ENCODE peak calls at places on chromosomes 5 and 9, in six cellular contexts. B is HCT116, V is NCI-H345, Z is astrocyte of the spinal cord, P is NCI-H1436, N is adrenal gland. Q is an unnamed sample.

GRCh38 chr9:81542490-81542889 is 146.9 kb downstream of the TLE1 start:
- DNase-seq in B (no peak), V (no peak), Z (no peak), P (no peak), N (no peak), Q (no peak)

GRCh38 chr9:75451505-75451904 is 363.2 kb downstream of the OSTF1 start:
- DNase-seq in B (no peak), V (peak), Z (peak), P (no peak), N (no peak), Q (no peak)

GRCh38 chr9:69877852-69878507 is 57.4 kb downstream of the CFAP95 start:
- DNase-seq in B (peak), V (no peak), Z (peak), P (peak), N (no peak), Q (no peak)

GRCh38 chr5:123752576-123752975 is 240.6 kb downstream of the CSNK1G3 start:
- DNase-seq in B (no peak), V (no peak), Z (peak), P (no peak), N (no peak), Q (no peak)

GRCh38 chr5:135329101-135329912 is 69.7 kb downstream of the MACROH2A1 start:
- DNase-seq in B (no peak), V (no peak), Z (no peak), P (no peak), N (no peak), Q (no peak)

GRCh38 chr5:153402550-153402949 is 87.9 kb upstream of the GRIA1 start:
- DNase-seq in B (no peak), V (no peak), Z (peak), P (no peak), N (no peak), Q (no peak)

GRCh38 chr5:95375591-95375990 is 15.6 kb upstream of the FAM81B start:
- DNase-seq in B (no peak), V (no peak), Z (no peak), P (no peak), N (no peak), Q (no peak)

GRCh38 chr9:69168709-69169217 is 5.3 kb upstream of the TJP2 start:
- DNase-seq in B (no peak), V (peak), Z (no peak), P (peak), N (peak), Q (no peak)

GRCh38 chr5:68424799-68425537 is 209.4 kb downstream of the PIK3R1 start:
- DNase-seq in B (peak), V (no peak), Z (peak), P (no peak), N (no peak), Q (no peak)

GRCh38 chr5:39117401-39117800 is 43.2 kb upstream of the RICTOR start:
- DNase-seq in B (no peak), V (no peak), Z (no peak), P (no peak), N (no peak), Q (no peak)

GRCh38 chr5:130715541-130715940 is 449.5 kb downstream of the HINT1 start:
- DNase-seq in B (no peak), V (no peak), Z (peak), P (no peak), N (no peak), Q (no peak)

GRCh38 chr9:130927995-130928900 is 10.8 kb downstream of the FIBCD1 start:
- DNase-seq in B (peak), V (peak), Z (peak), P (no peak), N (peak), Q (no peak)

GRCh38 chr5:179806250-179807045 is at the start of gene MGAT4B:
- DNase-seq in B (no peak), V (peak), Z (peak), P (peak), N (peak), Q (peak)

GRCh38 chr9:33210006-33210715 is 29.8 kb upstream of the SPINK4 start:
- DNase-seq in B (no peak), V (no peak), Z (no peak), P (no peak), N (no peak), Q (no peak)

GRCh38 chr5:83255268-83255667 is 177.9 kb downstream of the XRCC4 start:
- DNase-seq in B (no peak), V (no peak), Z (peak), P (no peak), N (no peak), Q (no peak)

GRCh38 chr9:7216004-7216821 is 458.4 kb downstream of the KDM4C start:
- DNase-seq in B (no peak), V (no peak), Z (peak), P (no peak), N (no peak), Q (no peak)

GRCh38 chr5:14237313-14238086 is 94.4 kb downstream of the TRIO start:
- DNase-seq in B (no peak), V (no peak), Z (peak), P (no peak), N (no peak), Q (no peak)

GRCh38 chr5:137635521-137635921 is 100.4 kb downstream of the KLHL3 start:
- DNase-seq in B (no peak), V (no peak), Z (peak), P (no peak), N (no peak), Q (no peak)